ENCODE peak calls at places on chromosomes 2 and 18, in nine cellular contexts. C is A549, Q is left ventricle myocardium inferior, K is fibroblast of pulmonary artery, N is brain microvascular endothelial cell, I is WERI-Rb-1, E is spleen, Y is OCI-LY7, S is mammary epithelial cell. V is an unnamed sample.

GRCh38 chr18:35753306-35753910 is 171.9 kb downstream of the GALNT1 start:
- DNase-seq in C (no peak), N (no peak), Q (no peak), I (no peak), E (no peak), Y (no peak), K (no peak), S (peak), V (peak)

GRCh38 chr2:64467463-64467843 is 13.5 kb downstream of the LGALSL start:
- DNase-seq in Q (no peak), N (no peak), E (peak), S (no peak), I (no peak), Y (no peak), C (no peak), K (no peak), V (no peak)

GRCh38 chr2:69242651-69243051 is 144.4 kb downstream of the GFPT1 start:
- DNase-seq in I (peak), Q (no peak), K (no peak), C (no peak), N (no peak), Y (no peak), S (no peak), E (no peak), V (peak)

GRCh38 chr2:18171191-18172139 is 293.0 kb downstream of the KCNS3 start:
- DNase-seq in Y (no peak), N (no peak), S (no peak), K (peak), C (no peak), E (no peak), I (no peak), Q (no peak), V (peak)

GRCh38 chr2:158580760-158581159 is 124.0 kb downstream of the PKP4 start:
- DNase-seq in C (no peak), Y (no peak), Q (no peak), I (no peak), N (no peak), E (no peak), K (no peak), S (peak), V (no peak)

GRCh38 chr2:105842555-105842954 is 97.8 kb downstream of the NCK2 start:
- DNase-seq in Y (no peak), Q (no peak), N (no peak), E (no peak), I (no peak), S (no peak), K (no peak), C (no peak), V (no peak)

GRCh38 chr2:30686000-30686399 is 121.2 kb downstream of the CAPN13 start:
- DNase-seq in Y (peak), K (no peak), C (peak), I (peak), Q (no peak), S (no peak), E (no peak), N (no peak), V (no peak)

GRCh38 chr2:241570961-241571581 is 12.5 kb downstream of the BOK start:
- DNase-seq in I (no peak), Q (peak), K (no peak), E (peak), N (no peak), Y (no peak), C (no peak), S (no peak), V (no peak)

GRCh38 chr2:201883970-201884369 is 77.6 kb downstream of the CDK15 start:
- DNase-seq in K (no peak), S (no peak), N (no peak), E (no peak), C (no peak), Y (no peak), I (no peak), Q (no peak), V (no peak)

GRCh38 chr2:216855614-216856013 is 4.2 kb downstream of the TNP1 start:
- DNase-seq in E (no peak), N (no peak), Q (peak), K (no peak), I (no peak), C (no peak), Y (no peak), S (no peak), V (peak)

GRCh38 chr2:11810237-11810977 is 64.0 kb downstream of the LPIN1 start:
- DNase-seq in K (no peak), I (no peak), C (no peak), N (no peak), Q (no peak), E (no peak), Y (no peak), S (no peak), V (no peak)

GRCh38 chr2:159515482-159515881 is 100.9 kb downstream of the BAZ2B start:
- DNase-seq in K (no peak), Q (no peak), E (no peak), I (peak), N (no peak), C (no peak), S (no peak), Y (no peak), V (no peak)

GRCh38 chr2:96798733-96799622 is 17.1 kb upstream of the CNNM3 start:
- DNase-seq in Y (no peak), S (no peak), E (peak), N (no peak), I (no peak), K (no peak), C (no peak), Q (no peak), V (no peak)

GRCh38 chr2:134177351-134177931 is 76.4 kb upstream of the MGAT5 start:
- DNase-seq in C (no peak), I (no peak), Y (no peak), Q (no peak), S (peak), N (no peak), E (no peak), K (peak), V (peak)

GRCh38 chr2:6196461-6196860 is 504.3 kb downstream of the SOX11 start:
- DNase-seq in E (no peak), S (no peak), Q (no peak), C (peak), K (no peak), I (no peak), N (no peak), Y (no peak), V (no peak)

GRCh38 chr2:172098650-172099471 is 3.8 kb downstream of the DLX2 start:
- DNase-seq in E (peak), I (peak), C (peak), S (peak), Q (no peak), N (peak), Y (no peak), K (peak), V (peak)

GRCh38 chr2:37080674-37081073 is 3.5 kb downstream of the HEATR5B start:
- DNase-seq in K (no peak), E (no peak), I (no peak), N (no peak), C (no peak), S (no peak), Y (peak), Q (no peak), V (no peak)

GRCh38 chr18:73614812-73615211 is 532.8 kb downstream of the FBXO15 start:
- DNase-seq in Q (no peak), Y (no peak), K (peak), N (peak), C (peak), S (peak), I (no peak), E (no peak), V (peak)

GRCh38 chr2:235230809-235231601 is 262.8 kb upstream of the AGAP1 start:
- DNase-seq in Y (no peak), Q (no peak), S (no peak), C (no peak), K (peak), I (no peak), E (no peak), N (no peak), V (peak)

GRCh38 chr18:51666717-51667320 is 469.3 kb upstream of the MEX3C start:
- DNase-seq in S (no peak), E (no peak), K (peak), C (peak), Y (no peak), Q (peak), N (peak), I (peak), V (no peak)

GRCh38 chr2:109478906-109479493 is 134.8 kb downstream of the SEPTIN10 start:
- DNase-seq in N (no peak), K (no peak), C (no peak), I (no peak), Q (no peak), S (no peak), Y (no peak), E (peak), V (no peak)

GRCh38 chr2:164523026-164523425 is 98.3 kb downstream of the GRB14 start:
- DNase-seq in K (no peak), S (no peak), C (no peak), N (no peak), E (no peak), I (no peak), Y (no peak), Q (no peak), V (peak)

GRCh38 chr2:239328306-239329191 is 72.3 kb downstream of the HDAC4 start:
- DNase-seq in E (no peak), Q (peak), N (peak), I (no peak), C (no peak), Y (no peak), K (peak), S (no peak), V (peak)

GRCh38 chr2:74415762-74416395 is 5.5 kb downstream of the C2orf81 start:
- DNase-seq in C (no peak), Y (no peak), E (no peak), Q (no peak), K (no peak), N (no peak), S (no peak), I (no peak), V (no peak)

GRCh38 chr2:173986805-173987204 is 21.6 kb upstream of the SP3 start:
- DNase-seq in N (no peak), E (no peak), S (no peak), Q (no peak), I (no peak), K (peak), Y (no peak), C (peak), V (peak)

GRCh38 chr2:203328735-203329549 is 748 bp downstream of the ABI2 start:
- DNase-seq in Q (peak), E (peak), C (peak), K (peak), S (peak), Y (peak), I (peak), N (peak), V (peak)

GRCh38 chr2:226471987-226472470 is 327.6 kb downstream of the IRS1 start:
- DNase-seq in K (no peak), Y (no peak), N (no peak), Q (no peak), C (no peak), I (no peak), E (no peak), S (no peak), V (no peak)

GRCh38 chr2:916935-917334 is 33.7 kb upstream of the SNTG2 start:
- DNase-seq in N (no peak), I (no peak), K (no peak), S (no peak), Q (no peak), Y (no peak), C (no peak), E (no peak), V (no peak)

GRCh38 chr2:84459944-84460429 is 907 bp upstream of the SUCLG1 start:
- DNase-seq in N (no peak), S (no peak), C (no peak), Y (peak), Q (no peak), I (no peak), E (no peak), K (no peak), V (no peak)

GRCh38 chr2:196955036-196955435 is 28.5 kb upstream of the PGAP1 start:
- DNase-seq in K (no peak), S (peak), I (no peak), E (no peak), Y (no peak), C (no peak), Q (no peak), N (no peak), V (no peak)

GRCh38 chr2:25386662-25387478 is 45.1 kb upstream of the DNMT3A start:
- DNase-seq in E (no peak), Q (no peak), N (no peak), I (peak), C (no peak), K (no peak), S (no peak), Y (no peak), V (no peak)

GRCh38 chr2:36667931-36668330 is 28.6 kb upstream of the VIT start:
- DNase-seq in I (no peak), K (no peak), Y (no peak), S (no peak), E (no peak), N (no peak), Q (no peak), C (no peak), V (no peak)

GRCh38 chr2:203543898-203544328 is 8.8 kb upstream of the RAPH1 start:
- DNase-seq in S (no peak), Y (no peak), N (no peak), I (no peak), C (peak), K (no peak), E (no peak), Q (no peak), V (no peak)

GRCh38 chr2:148375214-148375613 is 269.3 kb upstream of the EPC2 start:
- DNase-seq in K (peak), Q (no peak), N (peak), S (no peak), E (no peak), I (no peak), C (no peak), Y (no peak), V (no peak)

GRCh38 chr18:31490387-31490786 is 7.6 kb upstream of the DSG2 start:
- DNase-seq in S (peak), I (no peak), K (no peak), E (no peak), Q (no peak), N (no peak), Y (no peak), C (peak), V (no peak)

GRCh38 chr2:173354073-173354600 is 535 bp upstream of the CDCA7 start:
- DNase-seq in S (no peak), E (no peak), Q (no peak), C (peak), N (no peak), I (no peak), K (no peak), Y (peak), V (no peak)

GRCh38 chr2:215431778-215432758 is 3.8 kb downstream of the FN1 start:
- DNase-seq in S (no peak), C (no peak), K (peak), Q (no peak), N (peak), I (no peak), E (no peak), Y (no peak), V (peak)

GRCh38 chr2:215430528-215431187 is 5.2 kb downstream of the FN1 start:
- DNase-seq in K (peak), Y (no peak), Q (no peak), N (peak), S (no peak), E (no peak), C (no peak), I (no peak), V (no peak)

GRCh38 chr2:215432759-215433594 is 2.9 kb downstream of the FN1 start:
- DNase-seq in C (no peak), Y (no peak), Q (no peak), N (peak), S (no peak), I (no peak), K (peak), E (no peak), V (no peak)

GRCh38 chr2:215429424-215429823 is 6.4 kb downstream of the FN1 start:
- DNase-seq in Y (no peak), I (no peak), E (no peak), N (no peak), Q (no peak), K (no peak), C (no peak), S (no peak), V (no peak)

DNA sequence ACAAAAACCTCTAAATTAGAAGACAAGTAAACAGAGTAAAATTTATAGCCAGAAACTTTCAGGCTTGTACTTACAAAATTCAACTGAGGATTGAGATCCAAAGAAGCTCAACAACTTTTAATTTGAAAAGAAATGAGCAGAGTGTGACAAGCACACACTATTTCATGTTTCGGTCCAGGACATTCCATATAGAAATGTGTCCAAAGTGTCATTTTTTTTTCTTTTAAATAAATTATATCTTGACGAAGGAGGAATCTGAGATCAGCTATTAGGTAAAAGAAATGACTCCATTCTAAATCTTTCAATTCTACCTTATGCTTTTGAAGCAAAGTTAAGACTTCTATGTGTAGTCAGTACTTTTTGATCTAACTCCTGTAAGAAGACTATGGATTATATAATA is 4.6 kb downstream of the FN1 start:
- DNase-seq in I (no peak), Q (no peak), E (no peak), S (no peak), C (no peak), Y (no peak), K (peak), N (no peak), V (peak)
- H3K4me3 ChIP-seq in I (no peak), Q (no peak), E (no peak), S (no peak), C (no peak), Y (no peak), K (peak), N (peak), V (peak)

GRCh38 chr2:127197475-127198385 is 22.4 kb downstream of the CYP27C1 start:
- DNase-seq in S (no peak), N (peak), K (peak), Q (peak), I (peak), E (peak), Y (peak), C (peak), V (peak)
- TF ChIP-seq CTCF in S (peak), N (peak), K (peak), Q (peak), I (peak), E (peak), Y (peak), C (peak), V (peak)

DNA sequence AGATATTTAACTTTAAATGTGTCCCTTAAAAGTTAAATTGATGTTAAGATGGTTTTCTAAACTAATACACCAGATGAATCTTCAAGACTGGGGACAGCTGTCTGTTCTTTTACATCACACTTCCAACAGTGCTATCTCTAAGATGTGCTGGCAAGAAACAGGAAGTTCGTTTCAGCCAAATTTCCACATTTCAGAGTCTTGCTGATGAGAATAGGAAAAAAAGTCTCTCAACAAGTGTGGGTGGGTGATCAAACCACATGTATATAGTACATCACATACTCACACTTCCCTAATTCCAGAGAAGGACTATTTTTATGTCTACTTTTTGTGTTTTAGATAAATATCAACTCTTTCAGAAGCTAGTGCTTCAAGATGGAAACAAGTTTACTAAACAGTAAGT is 1712.8 kb upstream of the TMEFF2 start:
- DNase-seq in C (no peak), S (no peak), Y (no peak), N (no peak), I (no peak), E (no peak), K (peak), Q (no peak), V (no peak)
- H3K4me3 ChIP-seq in C (no peak), S (no peak), Y (no peak), N (no peak), I (no peak), E (no peak), K (no peak), Q (no peak), V (no peak)

DNA sequence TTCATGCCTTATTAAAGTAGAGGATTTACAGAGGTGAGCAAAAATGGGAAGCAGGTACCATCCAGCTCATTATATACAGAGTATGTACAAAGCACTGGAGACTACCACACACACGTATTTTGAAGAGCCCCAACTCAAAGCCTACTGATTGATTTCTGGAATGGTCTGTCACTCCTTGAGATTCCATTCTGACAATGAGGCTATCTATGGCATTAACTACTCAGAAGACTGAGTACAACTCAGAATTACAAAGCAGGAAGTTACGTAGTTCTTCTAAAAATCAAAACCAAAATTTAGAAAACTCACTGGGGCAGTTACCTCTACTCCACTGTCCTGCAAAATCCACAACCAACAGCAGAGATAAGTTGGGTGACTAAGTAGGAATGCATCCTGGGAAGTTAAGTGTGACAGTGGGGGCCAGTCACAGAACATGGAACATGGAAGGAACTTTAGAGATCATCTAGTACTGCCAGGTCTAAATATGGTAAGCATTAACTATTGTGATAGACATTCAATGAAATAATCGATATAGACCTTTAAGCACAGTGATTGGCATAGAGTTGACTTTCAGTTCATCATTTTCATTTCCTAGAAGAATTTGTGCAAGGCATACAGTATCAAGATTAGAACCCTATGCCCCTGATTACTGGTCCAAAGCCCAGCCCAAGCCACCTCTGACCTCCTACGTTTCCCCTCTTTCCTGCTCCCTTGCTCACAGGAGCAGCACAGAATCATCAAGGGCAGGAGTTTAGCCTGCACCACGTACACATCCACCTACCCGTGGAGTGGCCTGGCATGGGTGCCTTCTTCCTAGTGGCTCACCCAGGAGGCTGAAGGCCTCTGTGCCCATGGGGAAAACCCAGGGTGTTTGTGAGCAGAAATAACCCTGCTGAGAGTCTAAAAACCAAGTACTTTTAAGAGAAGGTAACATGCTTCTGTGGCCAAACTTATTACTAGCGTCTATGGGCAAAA is 80.1 kb upstream of the FOSL2 start:
- DNase-seq in Q (no peak), E (no peak), N (no peak), I (no peak), C (no peak), Y (no peak), S (no peak), K (no peak), V (no peak)
- TF ChIP-seq CTCF in Q (no peak), E (no peak), N (no peak), I (no peak), C (no peak), Y (no peak), S (no peak), K (no peak), V (no peak)

DNA sequence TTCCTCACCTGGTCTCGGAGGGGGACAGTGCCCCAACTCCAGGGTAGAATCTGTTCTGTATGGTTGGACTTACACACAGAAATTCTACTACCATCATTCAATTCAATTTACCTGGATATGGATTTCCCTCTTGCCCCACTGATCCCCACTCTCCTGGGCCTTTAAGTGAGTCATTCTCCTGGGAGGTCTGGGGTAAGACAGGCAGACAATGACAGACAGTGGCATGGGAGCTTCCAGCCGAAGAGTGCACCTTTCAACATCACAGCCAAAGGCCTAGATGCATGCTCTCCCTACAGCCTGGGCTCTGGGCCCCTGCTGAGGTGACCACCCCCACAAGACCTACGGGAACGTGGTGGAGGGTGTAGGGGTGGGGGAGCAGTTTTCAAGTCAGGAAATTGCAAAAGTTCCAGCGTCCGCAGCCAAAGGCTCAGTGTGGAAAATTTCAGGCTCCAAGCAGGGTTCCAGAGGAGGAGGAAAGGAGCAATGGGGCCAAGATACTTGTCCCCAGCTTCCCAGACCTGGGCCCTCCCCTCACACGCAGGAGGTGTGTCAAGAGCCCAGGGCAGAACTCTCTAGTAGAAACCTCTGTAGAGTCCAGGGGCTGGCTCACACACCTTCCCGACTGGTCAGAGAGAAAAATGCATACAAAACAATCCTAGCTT is 296.4 kb downstream of the CYP26B1 start:
- DNase-seq in Y (no peak), K (peak), C (no peak), I (no peak), N (no peak), Q (peak), S (no peak), E (no peak), V (no peak)
- H3K4me3 ChIP-seq in Y (no peak), K (no peak), C (no peak), I (no peak), N (no peak), Q (no peak), S (no peak), E (no peak), V (no peak)

GRCh38 chr2:46769809-46770208 is 145.8 kb downstream of the MCFD2 start:
- DNase-seq in Y (peak), N (no peak), K (no peak), I (no peak), E (no peak), C (peak), S (no peak), Q (no peak), V (no peak)
- TF ChIP-seq CTCF in Y (peak), N (peak), K (peak), I (peak), E (no peak), C (peak), S (peak), Q (no peak), V (peak)

V was measured in foreskin fibroblast.